ENCODE peak calls at places on chromosomes 7 and 10, in four cellular contexts. V is fibroblast of mammary gland, L is AG09309, S is cardiac muscle cell. K is an unnamed sample.

GRCh38 chr7:20219446-20220292 is 2.5 kb upstream of the MACC1 start:
- DNase-seq in V (peak; percentile 95), L (peak; percentile 53), S (peak; percentile 94), K (peak; percentile 74)

GRCh38 chr7:50261593-50261992 is 42.9 kb upstream of the IKZF1 start:
- DNase-seq in V (no peak), L (no peak), S (no peak), K (no peak)

GRCh38 chr7:17368856-17369520 is 70.5 kb downstream of the AHR start:
- DNase-seq in V (peak; percentile 8), L (no peak), S (no peak), K (no peak)

GRCh38 chr10:48251525-48252353 is 22.8 kb downstream of the FRMPD2 start:
- DNase-seq in V (no peak), L (no peak), S (no peak), K (no peak)

GRCh38 chr7:36091571-36092176 is 61.4 kb upstream of the EEPD1 start:
- DNase-seq in V (no peak), L (no peak), S (no peak), K (no peak)

GRCh38 chr7:75955293-75955938 is 39.0 kb downstream of the TMEM120A start:
- DNase-seq in V (no peak), L (no peak), S (no peak), K (no peak)

GRCh38 chr10:124953421-124953820 is 11.5 kb downstream of the ZRANB1 start:
- DNase-seq in V (no peak), L (no peak), S (no peak), K (no peak)

GRCh38 chr7:96508371-96508770 is 186.5 kb upstream of the SLC25A13 start:
- DNase-seq in V (peak; percentile 42), L (no peak), S (peak; percentile 6), K (no peak)

GRCh38 chr10:60806951-60807350 is 28.7 kb downstream of the CDK1 start:
- DNase-seq in V (no peak), L (no peak), S (no peak), K (no peak)

GRCh38 chr7:100509213-100509612 is 25.5 kb downstream of the NYAP1 start:
- DNase-seq in V (peak; percentile 83), L (peak; percentile 42), S (peak; percentile 94), K (peak; percentile 90)

GRCh38 chr10:26513101-26513500 is 75.0 kb downstream of the APBB1IP start:
- DNase-seq in V (no peak), L (no peak), S (no peak), K (no peak)

GRCh38 chr10:103507235-103508191 is 14.0 kb downstream of the NEURL1 start:
- DNase-seq in V (no peak), L (no peak), S (no peak), K (no peak)

GRCh38 chr10:77405771-77406241 is 231.8 kb downstream of the KCNMA1 start:
- DNase-seq in V (peak; percentile 83), L (no peak), S (peak; percentile 62), K (no peak)

DNA sequence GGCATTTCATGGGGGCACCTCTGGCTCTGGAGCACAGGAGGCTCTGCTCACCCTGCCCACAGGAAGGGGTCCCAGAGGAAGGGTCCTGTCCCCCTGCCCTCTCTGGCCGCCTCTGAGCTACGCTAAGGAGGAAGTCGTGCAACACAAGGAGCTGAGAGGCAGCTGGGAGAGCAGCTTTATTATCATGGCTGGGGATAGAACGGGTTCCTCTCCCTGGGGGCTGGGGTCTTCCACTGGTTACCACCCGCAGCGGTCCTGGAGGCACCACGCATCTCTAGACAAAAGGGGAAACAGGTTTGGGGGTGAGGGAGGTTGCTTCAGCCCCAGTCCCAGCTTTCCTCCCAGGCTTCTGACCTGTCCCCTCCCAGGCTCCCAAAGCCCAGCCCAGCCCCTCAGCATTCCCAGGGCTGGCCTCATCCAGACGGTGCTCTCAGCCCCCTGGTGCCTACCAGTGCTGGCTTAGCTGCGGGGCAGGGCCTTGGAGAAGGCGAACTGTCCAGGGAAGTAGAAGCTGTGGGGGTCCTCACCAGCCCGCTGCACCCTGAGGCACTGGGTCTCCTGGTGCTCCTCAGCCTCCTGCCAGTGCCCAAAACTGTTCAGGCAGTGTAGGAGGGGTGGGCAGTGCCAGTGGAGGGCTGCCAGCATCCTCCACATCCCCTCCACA is 3.1 kb downstream of the RARRES2 start:
- DNase-seq in V (no peak), L (no peak), S (no peak), K (no peak)
- H3K4me3 ChIP-seq in V (no peak overlapping the region), L (no peak overlapping the region), S (no peak overlapping the region), K (no peak overlapping the region)

GRCh38 chr7:140667476-140667875 is 5.3 kb upstream of the ADCK2 start:
- DNase-seq in V (no peak), L (no peak), S (no peak), K (no peak)

GRCh38 chr7:140670343-140670935 is 2.3 kb upstream of the ADCK2 start:
- DNase-seq in V (no peak), L (no peak), S (no peak), K (no peak)

GRCh38 chr7:140671966-140672365 is 779 bp upstream of the ADCK2 start:
- DNase-seq in V (no peak), L (no peak), S (no peak), K (no peak)

GRCh38 chr7:140669352-140669751 is 3.4 kb upstream of the ADCK2 start:
- DNase-seq in V (no peak), L (no peak), S (no peak), K (no peak)

DNA sequence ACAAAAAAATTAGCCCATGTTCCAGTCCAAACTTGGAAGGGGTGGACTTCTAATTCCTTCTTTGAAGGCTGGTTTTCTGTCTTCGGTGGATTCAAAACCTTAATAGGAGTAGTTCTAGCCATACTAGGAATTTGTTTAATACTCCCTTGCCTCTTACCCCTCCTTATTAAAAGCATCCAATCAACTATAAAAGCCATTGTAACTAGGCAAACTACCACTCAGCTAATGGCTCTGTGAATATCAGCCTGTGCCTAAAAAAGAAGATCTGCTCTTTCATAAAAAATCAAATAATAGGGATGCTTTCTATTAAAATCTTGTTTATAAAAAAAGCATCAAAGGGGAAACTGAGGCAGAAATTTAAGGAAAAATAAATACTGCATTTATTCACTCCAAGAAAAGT is 4.1 kb upstream of the ADCK2 start:
- DNase-seq in V (no peak), L (no peak), S (no peak), K (no peak)
- H3K4me3 ChIP-seq in V (no peak overlapping the region), L (no peak overlapping the region), S (no peak overlapping the region), K (no peak overlapping the region)

GRCh38 chr7:107173191-107173590 is 4.4 kb downstream of the HBP1 start:
- DNase-seq in V (no peak), L (no peak), S (no peak), K (no peak)
- H3K4me3 ChIP-seq in V (no peak overlapping the region), L (no peak overlapping the region), S (no peak overlapping the region), K (no peak overlapping the region)

GRCh38 chr10:97038688-97039087 is 147.1 kb downstream of the SLIT1 start:
- DNase-seq in V (no peak), L (no peak), S (no peak), K (no peak)

GRCh38 chr10:97039538-97040247 is 146.1 kb downstream of the SLIT1 start:
- DNase-seq in V (no peak), L (no peak), S (no peak), K (no peak)

GRCh38 chr10:97040248-97040584 is 145.5 kb downstream of the SLIT1 start:
- DNase-seq in V (no peak), L (no peak), S (no peak), K (no peak)

GRCh38 chr10:97034958-97035769 is 150.6 kb downstream of the SLIT1 start:
- DNase-seq in V (no peak), L (no peak), S (no peak), K (no peak)

DNA sequence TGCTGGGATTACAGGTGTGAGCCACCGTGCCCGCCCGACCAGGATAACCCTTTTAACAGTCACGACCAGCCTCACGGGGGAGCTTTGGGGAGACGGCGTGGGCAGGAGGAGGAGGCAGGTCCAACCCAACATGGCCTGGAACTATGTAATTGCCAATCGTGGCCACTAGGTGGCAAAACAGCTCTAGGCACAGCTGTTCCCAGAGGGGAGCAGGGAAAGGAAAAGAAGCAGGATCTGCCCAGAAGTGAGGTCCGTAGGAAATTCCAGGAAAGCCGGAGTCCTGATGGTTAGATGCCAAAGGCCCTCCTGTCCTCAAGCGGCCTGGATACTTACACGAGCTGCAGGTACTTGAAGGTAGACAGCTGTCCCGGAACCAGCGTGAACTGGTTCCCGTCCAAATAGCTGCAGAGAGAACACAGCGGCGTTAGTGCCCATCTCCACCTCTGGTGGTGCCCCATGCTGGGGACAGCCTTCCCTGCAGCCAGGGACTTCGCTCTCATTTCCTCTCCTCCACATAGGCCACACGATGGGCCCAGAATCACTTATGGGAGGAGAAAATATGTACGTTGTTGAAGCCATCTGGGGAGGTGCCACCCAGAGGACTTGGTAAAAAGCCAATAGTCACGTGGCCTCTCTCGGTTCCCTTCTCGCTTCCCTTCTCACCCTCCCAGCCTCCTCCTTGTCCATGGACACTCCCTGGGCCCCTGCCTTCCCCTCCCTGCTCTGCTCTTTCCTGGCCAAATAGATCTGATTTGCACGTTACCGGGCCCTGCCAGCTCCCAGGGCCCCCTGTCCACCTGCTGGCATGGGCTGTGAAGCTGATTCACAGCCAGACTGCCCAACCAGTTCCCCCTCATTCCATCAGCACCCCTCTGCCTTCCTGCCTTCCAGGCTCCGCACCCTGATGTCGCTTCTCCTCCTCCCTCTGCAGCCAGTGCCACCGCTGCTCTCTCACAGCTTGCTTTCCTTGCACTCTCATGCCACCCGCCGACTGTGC is 148.1 kb downstream of the SLIT1 start:
- DNase-seq in V (peak; percentile 80), L (peak; percentile 35), S (peak; percentile 84), K (peak; percentile 53)
- H3K4me3 ChIP-seq in V (peak overlapping the region; percentile 33), L (peak overlapping the region; percentile 35), S (no peak overlapping the region), K (peak overlapping the region; percentile 30)

K was measured in astrocyte of the cerebellum.